ENCODE peak calls at places on chromosome X, in nine cellular contexts. Y is gastrocnemius medialis; A is tibial artery; K is CD8-positive, alpha-beta T cell; R is OCI-LY7; G is GM12865; U is fibroblast of the aortic adventitia; W is cardiac muscle cell; X is AG10803. S is an unnamed sample.

GRCh38 chrX:11619426-11619825 is 46.3 kb downstream of the ARHGAP6 start:
- DNase-seq in Y (no peak), K (no peak), R (no peak), A (no peak), X (peak; percentile 9), G (no peak), W (no peak), U (peak; percentile 91), S (no peak)

GRCh38 chrX:43720961-43721360 is 64.9 kb downstream of the MAOA start:
- DNase-seq in G (no peak), A (no peak), Y (no peak), W (no peak), R (no peak), K (no peak), U (no peak), X (no peak), S (no peak)

GRCh38 chrX:22349116-22349515 is 76.4 kb downstream of the CBLL2 start:
- DNase-seq in G (no peak), U (no peak), K (no peak), Y (no peak), R (no peak), A (no peak), W (no peak), X (no peak), S (no peak)

GRCh38 chrX:118208476-118208875 is 91.9 kb upstream of the KLHL13 start:
- DNase-seq in W (no peak), Y (no peak), G (no peak), R (no peak), K (no peak), A (no peak), X (no peak), U (no peak), S (no peak)

GRCh38 chrX:66602381-66602938 is 36.4 kb downstream of the EDA2R start:
- DNase-seq in G (peak; percentile 3), K (no peak), Y (no peak), U (no peak), W (no peak), A (no peak), R (peak; percentile 4), X (no peak), S (no peak)

GRCh38 chrX:1743105-1743504 is 128.2 kb downstream of the ASMT start:
- DNase-seq in A (no peak), R (no peak), W (no peak), X (no peak), Y (no peak), G (no peak), U (no peak), K (no peak), S (no peak)

GRCh38 chrX:31099536-31100090 is 27.8 kb upstream of the FTHL17 start:
- DNase-seq in W (no peak), X (no peak), A (no peak), U (no peak), R (no peak), G (peak; percentile 75), K (no peak), Y (no peak), S (no peak)

GRCh38 chrX:32480019-32480418 is 731.3 kb downstream of the DMD start:
- DNase-seq in A (no peak), U (no peak), W (no peak), Y (no peak), G (no peak), R (no peak), K (no peak), X (no peak), S (no peak)

GRCh38 chrX:16267431-16267830 is 100.2 kb downstream of the MAGEB17 start:
- DNase-seq in U (no peak), W (no peak), R (no peak), G (no peak), K (no peak), A (no peak), X (no peak), Y (no peak), S (no peak)

GRCh38 chrX:53095796-53096195 is 1.9 kb downstream of the KANTR start:
- DNase-seq in W (no peak), K (no peak), Y (no peak), U (no peak), A (no peak), R (no peak), G (no peak), X (no peak), S (no peak)

GRCh38 chrX:22366166-22366702 is 93.5 kb downstream of the CBLL2 start:
- DNase-seq in K (no peak), R (no peak), Y (no peak), X (peak; percentile 34), U (peak; percentile 56), A (no peak), W (no peak), G (no peak), S (no peak)

GRCh38 chrX:108722561-108722960 is 13.8 kb downstream of the IRS4 start:
- DNase-seq in Y (no peak), R (no peak), K (no peak), A (no peak), X (no peak), W (no peak), G (no peak), U (no peak), S (no peak)

GRCh38 chrX:50920132-50920531 is 9.6 kb downstream of the BMP15 start:
- DNase-seq in X (peak; percentile 11), W (no peak), K (no peak), U (peak; percentile 3), R (no peak), G (no peak), Y (no peak), A (no peak), S (peak; percentile 8)

GRCh38 chrX:8090906-8091305 is 80.2 kb downstream of the VCX2 start:
- DNase-seq in K (no peak), X (no peak), G (no peak), A (no peak), Y (no peak), R (no peak), U (no peak), W (no peak), S (no peak)

GRCh38 chrX:50579955-50580354 is 109.3 kb upstream of the DGKK start:
- DNase-seq in A (peak; percentile 23), K (peak; percentile 4), G (peak; percentile 55), U (peak; percentile 64), R (peak; percentile 67), Y (no peak), W (peak; percentile 70), X (peak; percentile 48), S (peak; percentile 39)

GRCh38 chrX:145213504-145213903 is 33.8 kb upstream of the SPANXN1 start:
- DNase-seq in U (no peak), A (no peak), W (peak; percentile 5), Y (no peak), R (peak; percentile 1), G (peak; percentile 1), K (no peak), X (no peak), S (no peak)

GRCh38 chrX:68090266-68090665 is 343.0 kb downstream of the OPHN1 start:
- DNase-seq in K (no peak), U (peak; percentile 11), Y (no peak), X (peak; percentile 8), A (no peak), G (no peak), W (no peak), R (no peak), S (no peak)
- TF ChIP-seq CTCF in K (no peak), U (peak; percentile 12), Y (no peak), X (peak; percentile 46), A (no peak), G (no peak), W (no peak), R (no peak), S (no peak)

GRCh38 chrX:19879181-19879580 is 8.2 kb downstream of the SH3KBP1 start:
- DNase-seq in R (no peak), K (no peak), W (no peak), U (no peak), G (no peak), A (no peak), X (no peak), Y (no peak), S (no peak)
- TF ChIP-seq CTCF in R (no peak), K (no peak), W (no peak), U (no peak), G (peak; percentile 20), A (no peak), X (no peak), Y (no peak), S (no peak)

GRCh38 chrX:2878563-2878962 is 49.8 kb downstream of the GYG2 start:
- DNase-seq in Y (no peak), W (no peak), G (no peak), X (no peak), A (no peak), K (no peak), R (no peak), U (no peak), S (no peak)

GRCh38 chrX:2872937-2873336 is 44.2 kb downstream of the GYG2 start:
- DNase-seq in R (no peak), W (no peak), K (no peak), Y (no peak), U (no peak), G (no peak), X (no peak), A (no peak), S (no peak)

GRCh38 chrX:2875136-2875481 is 46.4 kb downstream of the GYG2 start:
- DNase-seq in R (no peak), X (no peak), U (no peak), W (no peak), Y (no peak), G (no peak), K (no peak), A (no peak), S (no peak)

GRCh38 chrX:2874222-2875135 is 45.7 kb downstream of the GYG2 start:
- DNase-seq in Y (no peak), K (no peak), R (no peak), A (no peak), W (no peak), U (no peak), X (no peak), G (no peak), S (no peak)

GRCh38 chrX:2875798-2876399 is 47.2 kb downstream of the GYG2 start:
- DNase-seq in A (no peak), R (no peak), U (peak; percentile 20), G (peak; percentile 1), X (no peak), Y (no peak), W (no peak), K (no peak), S (no peak)
- TF ChIP-seq CTCF in A (no peak), R (peak; percentile 70), U (peak; percentile 46), G (peak; percentile 18), X (peak; percentile 40), Y (no peak), W (peak; percentile 37), K (no peak), S (peak; percentile 36)

DNA sequence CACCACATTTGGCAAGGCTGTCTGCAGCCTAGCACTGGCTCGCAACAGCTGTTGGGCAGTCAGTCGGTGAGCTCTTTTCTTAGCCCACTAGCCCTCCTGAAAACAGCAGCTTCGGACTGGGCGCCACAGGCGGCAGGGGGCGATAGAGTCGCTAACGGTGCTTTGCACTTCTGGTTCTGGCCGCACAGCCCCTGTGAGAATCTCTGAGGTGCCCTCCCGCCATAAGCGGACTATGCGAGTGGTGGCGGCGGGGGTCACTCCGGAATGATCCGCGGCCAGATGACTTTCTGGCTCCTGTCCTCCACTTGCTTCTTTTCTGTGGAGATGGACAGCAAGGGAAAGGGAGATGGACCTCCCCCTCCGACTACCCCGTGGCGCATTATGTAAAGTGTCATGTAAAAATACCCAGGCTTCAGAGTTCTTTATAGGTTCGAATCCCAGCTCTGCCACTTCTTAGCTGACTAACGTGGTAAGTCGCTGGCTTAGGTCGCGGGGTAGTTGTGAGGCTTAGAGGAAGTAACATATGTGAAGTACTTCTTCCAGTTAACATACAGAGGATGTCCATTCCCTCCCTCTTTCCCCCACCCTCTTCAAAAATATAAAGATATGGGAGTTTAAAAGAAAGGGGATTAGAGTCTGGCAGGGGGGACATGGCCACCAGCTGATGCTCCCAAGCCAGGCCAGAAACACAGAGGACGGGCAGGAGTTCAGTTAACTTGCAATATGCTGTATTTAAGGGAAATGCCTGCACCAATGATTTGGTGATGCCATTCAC is 11.0 kb downstream of the ARHGAP36 start:
- DNase-seq in K (no peak), U (peak; percentile 5), W (peak; percentile 84), A (no peak), Y (no peak), R (no peak), G (peak; percentile 28), X (peak; percentile 0), S (peak; percentile 75)
- TF ChIP-seq CTCF in K (no peak), U (peak; percentile 20), W (peak; percentile 35), A (no peak), Y (peak; percentile 11), R (no peak), G (peak; percentile 48), X (peak; percentile 32), S (peak; percentile 43)

S was measured in endothelial cell.